ENCODE peak calls at places on chromosome 13, in ten cellular contexts. One of them, this sample, is unnamed.

GRCh38 chr13:109665781-109666249 is 120.6 kb downstream of the IRS2 start:
- DNase-seq in choroid plexus epithelial cell: no peak
- DNase-seq in foreskin fibroblast: no peak
- DNase-seq in effector CD4-positive, alpha-beta T cell: no peak
- DNase-seq in progenitor cell of endocrine pancreas: no peak
- DNase-seq in colonic mucosa: no peak
- DNase-seq in stimulated activated CD4-positive, alpha-beta T cell treated with anti-CD3 and anti-CD28 coated beads, Interleukin-12 subunit alpha, Interleukin-12 subunit beta, amount 100 ng/mL, for 24 hours: no peak
- DNase-seq in heart left ventricle: no peak
- DNase-seq in naive B cell: no peak
- DNase-seq in upper lobe of right lung: no peak
- DNase-seq in this sample: no peak

GRCh38 chr13:80889829-80890228 is 548.9 kb upstream of the SPRY2 start:
- DNase-seq in choroid plexus epithelial cell: no peak
- DNase-seq in foreskin fibroblast: no peak
- DNase-seq in effector CD4-positive, alpha-beta T cell: no peak
- DNase-seq in progenitor cell of endocrine pancreas: no peak
- DNase-seq in colonic mucosa: no peak
- DNase-seq in stimulated activated CD4-positive, alpha-beta T cell treated with anti-CD3 and anti-CD28 coated beads, Interleukin-12 subunit alpha, Interleukin-12 subunit beta, amount 100 ng/mL, for 24 hours: no peak
- DNase-seq in heart left ventricle: no peak
- DNase-seq in naive B cell: no peak
- DNase-seq in upper lobe of right lung: no peak
- DNase-seq in this sample: no peak

GRCh38 chr13:26679945-26680516 is 80.6 kb downstream of the GPR12 start:
- DNase-seq in choroid plexus epithelial cell: peak; percentile 76
- DNase-seq in foreskin fibroblast: peak; percentile 46
- DNase-seq in effector CD4-positive, alpha-beta T cell: no peak
- DNase-seq in progenitor cell of endocrine pancreas: no peak
- DNase-seq in colonic mucosa: no peak
- DNase-seq in stimulated activated CD4-positive, alpha-beta T cell treated with anti-CD3 and anti-CD28 coated beads, Interleukin-12 subunit alpha, Interleukin-12 subunit beta, amount 100 ng/mL, for 24 hours: no peak
- DNase-seq in heart left ventricle: no peak
- DNase-seq in naive B cell: no peak
- DNase-seq in upper lobe of right lung: no peak
- DNase-seq in this sample: no peak

GRCh38 chr13:64158910-64159309 is 2743.3 kb upstream of the PCDH20 start:
- DNase-seq in choroid plexus epithelial cell: peak; percentile 74
- DNase-seq in foreskin fibroblast: peak; percentile 45
- DNase-seq in effector CD4-positive, alpha-beta T cell: no peak
- DNase-seq in progenitor cell of endocrine pancreas: no peak
- DNase-seq in colonic mucosa: no peak
- DNase-seq in stimulated activated CD4-positive, alpha-beta T cell treated with anti-CD3 and anti-CD28 coated beads, Interleukin-12 subunit alpha, Interleukin-12 subunit beta, amount 100 ng/mL, for 24 hours: no peak
- DNase-seq in heart left ventricle: no peak
- DNase-seq in naive B cell: no peak
- DNase-seq in upper lobe of right lung: no peak
- DNase-seq in this sample: peak; percentile 60

GRCh38 chr13:102814025-102814607 is 15.2 kb downstream of the BIVM start:
- DNase-seq in choroid plexus epithelial cell: no peak
- DNase-seq in foreskin fibroblast: no peak
- DNase-seq in effector CD4-positive, alpha-beta T cell: no peak
- DNase-seq in progenitor cell of endocrine pancreas: no peak
- DNase-seq in colonic mucosa: no peak
- DNase-seq in stimulated activated CD4-positive, alpha-beta T cell treated with anti-CD3 and anti-CD28 coated beads, Interleukin-12 subunit alpha, Interleukin-12 subunit beta, amount 100 ng/mL, for 24 hours: no peak
- DNase-seq in heart left ventricle: no peak
- DNase-seq in naive B cell: no peak
- DNase-seq in upper lobe of right lung: no peak
- DNase-seq in this sample: no peak

GRCh38 chr13:35460061-35460460 is 16.4 kb downstream of the MAB21L1 start:
- DNase-seq in choroid plexus epithelial cell: no peak
- DNase-seq in foreskin fibroblast: peak; percentile 69
- DNase-seq in effector CD4-positive, alpha-beta T cell: no peak
- DNase-seq in progenitor cell of endocrine pancreas: no peak
- DNase-seq in colonic mucosa: no peak
- DNase-seq in stimulated activated CD4-positive, alpha-beta T cell treated with anti-CD3 and anti-CD28 coated beads, Interleukin-12 subunit alpha, Interleukin-12 subunit beta, amount 100 ng/mL, for 24 hours: no peak
- DNase-seq in heart left ventricle: no peak
- DNase-seq in naive B cell: no peak
- DNase-seq in upper lobe of right lung: no peak
- DNase-seq in this sample: no peak

GRCh38 chr13:113928701-113929627 is 44.9 kb downstream of the C13orf46 start:
- DNase-seq in choroid plexus epithelial cell: peak; percentile 60
- DNase-seq in foreskin fibroblast: peak; percentile 95
- DNase-seq in effector CD4-positive, alpha-beta T cell: no peak
- DNase-seq in progenitor cell of endocrine pancreas: no peak
- DNase-seq in colonic mucosa: no peak
- DNase-seq in stimulated activated CD4-positive, alpha-beta T cell treated with anti-CD3 and anti-CD28 coated beads, Interleukin-12 subunit alpha, Interleukin-12 subunit beta, amount 100 ng/mL, for 24 hours: no peak
- DNase-seq in heart left ventricle: peak; percentile 88
- DNase-seq in naive B cell: no peak
- DNase-seq in upper lobe of right lung: peak; percentile 66
- DNase-seq in this sample: peak; percentile 84

GRCh38 chr13:85241045-85241444 is 558.2 kb downstream of the SLITRK6 start:
- DNase-seq in choroid plexus epithelial cell: peak; percentile 50
- DNase-seq in foreskin fibroblast: peak; percentile 60
- DNase-seq in effector CD4-positive, alpha-beta T cell: no peak
- DNase-seq in progenitor cell of endocrine pancreas: no peak
- DNase-seq in colonic mucosa: no peak
- DNase-seq in stimulated activated CD4-positive, alpha-beta T cell treated with anti-CD3 and anti-CD28 coated beads, Interleukin-12 subunit alpha, Interleukin-12 subunit beta, amount 100 ng/mL, for 24 hours: no peak
- DNase-seq in heart left ventricle: no peak
- DNase-seq in naive B cell: no peak
- DNase-seq in upper lobe of right lung: no peak
- DNase-seq in this sample: peak; percentile 5

GRCh38 chr13:108185218-108185617 is 30.1 kb downstream of the LIG4 start:
- DNase-seq in choroid plexus epithelial cell: no peak
- DNase-seq in foreskin fibroblast: no peak
- DNase-seq in effector CD4-positive, alpha-beta T cell: no peak
- DNase-seq in progenitor cell of endocrine pancreas: no peak
- DNase-seq in colonic mucosa: no peak
- DNase-seq in stimulated activated CD4-positive, alpha-beta T cell treated with anti-CD3 and anti-CD28 coated beads, Interleukin-12 subunit alpha, Interleukin-12 subunit beta, amount 100 ng/mL, for 24 hours: no peak
- DNase-seq in heart left ventricle: no peak
- DNase-seq in naive B cell: peak; percentile 56
- DNase-seq in upper lobe of right lung: no peak
- DNase-seq in this sample: no peak

GRCh38 chr13:52784591-52785340 is 45.1 kb upstream of the CNMD start:
- DNase-seq in choroid plexus epithelial cell: no peak
- DNase-seq in foreskin fibroblast: no peak
- DNase-seq in effector CD4-positive, alpha-beta T cell: no peak
- DNase-seq in progenitor cell of endocrine pancreas: no peak
- DNase-seq in colonic mucosa: no peak
- DNase-seq in stimulated activated CD4-positive, alpha-beta T cell treated with anti-CD3 and anti-CD28 coated beads, Interleukin-12 subunit alpha, Interleukin-12 subunit beta, amount 100 ng/mL, for 24 hours: no peak
- DNase-seq in heart left ventricle: no peak
- DNase-seq in naive B cell: no peak
- DNase-seq in upper lobe of right lung: no peak
- DNase-seq in this sample: no peak

GRCh38 chr13:49858183-49858856 is 65.8 kb upstream of the KPNA3 start:
- DNase-seq in choroid plexus epithelial cell: peak; percentile 98
- DNase-seq in foreskin fibroblast: peak; percentile 97
- DNase-seq in effector CD4-positive, alpha-beta T cell: no peak
- DNase-seq in progenitor cell of endocrine pancreas: no peak
- DNase-seq in colonic mucosa: no peak
- DNase-seq in stimulated activated CD4-positive, alpha-beta T cell treated with anti-CD3 and anti-CD28 coated beads, Interleukin-12 subunit alpha, Interleukin-12 subunit beta, amount 100 ng/mL, for 24 hours: no peak
- DNase-seq in heart left ventricle: no peak
- DNase-seq in naive B cell: no peak
- DNase-seq in upper lobe of right lung: no peak
- DNase-seq in this sample: peak; percentile 94

GRCh38 chr13:23212621-23213020 is 31.8 kb downstream of the SGCG start:
- DNase-seq in choroid plexus epithelial cell: peak; percentile 44
- DNase-seq in foreskin fibroblast: no peak
- DNase-seq in effector CD4-positive, alpha-beta T cell: no peak
- DNase-seq in progenitor cell of endocrine pancreas: no peak
- DNase-seq in colonic mucosa: no peak
- DNase-seq in stimulated activated CD4-positive, alpha-beta T cell treated with anti-CD3 and anti-CD28 coated beads, Interleukin-12 subunit alpha, Interleukin-12 subunit beta, amount 100 ng/mL, for 24 hours: no peak
- DNase-seq in heart left ventricle: no peak
- DNase-seq in naive B cell: no peak
- DNase-seq in upper lobe of right lung: no peak
- DNase-seq in this sample: no peak

GRCh38 chr13:50129923-50130685 is 114.9 kb downstream of the KCNRG start:
- DNase-seq in choroid plexus epithelial cell: peak; percentile 5
- DNase-seq in foreskin fibroblast: peak; percentile 65
- DNase-seq in effector CD4-positive, alpha-beta T cell: peak; percentile 26
- DNase-seq in progenitor cell of endocrine pancreas: no peak
- DNase-seq in colonic mucosa: peak; percentile 29
- DNase-seq in stimulated activated CD4-positive, alpha-beta T cell treated with anti-CD3 and anti-CD28 coated beads, Interleukin-12 subunit alpha, Interleukin-12 subunit beta, amount 100 ng/mL, for 24 hours: no peak
- DNase-seq in heart left ventricle: peak; percentile 45
- DNase-seq in naive B cell: peak; percentile 33
- DNase-seq in upper lobe of right lung: peak; percentile 71
- DNase-seq in this sample: no peak

GRCh38 chr13:36850790-36851438 is 31.9 kb downstream of the RFXAP start:
- DNase-seq in choroid plexus epithelial cell: peak; percentile 3
- DNase-seq in foreskin fibroblast: no peak
- DNase-seq in effector CD4-positive, alpha-beta T cell: no peak
- DNase-seq in progenitor cell of endocrine pancreas: no peak
- DNase-seq in colonic mucosa: peak; percentile 29
- DNase-seq in stimulated activated CD4-positive, alpha-beta T cell treated with anti-CD3 and anti-CD28 coated beads, Interleukin-12 subunit alpha, Interleukin-12 subunit beta, amount 100 ng/mL, for 24 hours: no peak
- DNase-seq in heart left ventricle: no peak
- DNase-seq in naive B cell: no peak
- DNase-seq in upper lobe of right lung: no peak
- DNase-seq in this sample: no peak

GRCh38 chr13:110030394-110030928 is 244.1 kb upstream of the IRS2 start:
- DNase-seq in choroid plexus epithelial cell: no peak
- DNase-seq in foreskin fibroblast: no peak
- DNase-seq in effector CD4-positive, alpha-beta T cell: no peak
- DNase-seq in progenitor cell of endocrine pancreas: no peak
- DNase-seq in colonic mucosa: no peak
- DNase-seq in stimulated activated CD4-positive, alpha-beta T cell treated with anti-CD3 and anti-CD28 coated beads, Interleukin-12 subunit alpha, Interleukin-12 subunit beta, amount 100 ng/mL, for 24 hours: no peak
- DNase-seq in heart left ventricle: no peak
- DNase-seq in naive B cell: no peak
- DNase-seq in upper lobe of right lung: no peak
- DNase-seq in this sample: no peak

GRCh38 chr13:21639604-21640003 is 31.3 kb upstream of the FGF9 start:
- DNase-seq in choroid plexus epithelial cell: no peak
- DNase-seq in foreskin fibroblast: no peak
- DNase-seq in effector CD4-positive, alpha-beta T cell: no peak
- DNase-seq in progenitor cell of endocrine pancreas: no peak
- DNase-seq in colonic mucosa: no peak
- DNase-seq in stimulated activated CD4-positive, alpha-beta T cell treated with anti-CD3 and anti-CD28 coated beads, Interleukin-12 subunit alpha, Interleukin-12 subunit beta, amount 100 ng/mL, for 24 hours: no peak
- DNase-seq in heart left ventricle: no peak
- DNase-seq in naive B cell: no peak
- DNase-seq in upper lobe of right lung: no peak
- DNase-seq in this sample: no peak

GRCh38 chr13:38013676-38014075 is 144.1 kb upstream of the TRPC4 start:
- DNase-seq in choroid plexus epithelial cell: no peak
- DNase-seq in foreskin fibroblast: no peak
- DNase-seq in effector CD4-positive, alpha-beta T cell: no peak
- DNase-seq in progenitor cell of endocrine pancreas: no peak
- DNase-seq in colonic mucosa: no peak
- DNase-seq in stimulated activated CD4-positive, alpha-beta T cell treated with anti-CD3 and anti-CD28 coated beads, Interleukin-12 subunit alpha, Interleukin-12 subunit beta, amount 100 ng/mL, for 24 hours: no peak
- DNase-seq in heart left ventricle: no peak
- DNase-seq in naive B cell: no peak
- DNase-seq in upper lobe of right lung: no peak
- DNase-seq in this sample: no peak

GRCh38 chr13:40922437-40923040 is 96.6 kb downstream of the ELF1 start:
- DNase-seq in choroid plexus epithelial cell: peak; percentile 12
- DNase-seq in foreskin fibroblast: no peak
- DNase-seq in effector CD4-positive, alpha-beta T cell: no peak
- DNase-seq in progenitor cell of endocrine pancreas: no peak
- DNase-seq in colonic mucosa: peak; percentile 91
- DNase-seq in stimulated activated CD4-positive, alpha-beta T cell treated with anti-CD3 and anti-CD28 coated beads, Interleukin-12 subunit alpha, Interleukin-12 subunit beta, amount 100 ng/mL, for 24 hours: no peak
- DNase-seq in heart left ventricle: no peak
- DNase-seq in naive B cell: no peak
- DNase-seq in upper lobe of right lung: peak; percentile 65
- DNase-seq in this sample: no peak

GRCh38 chr13:99335603-99336002 is 28.4 kb upstream of the GPR183 start:
- DNase-seq in choroid plexus epithelial cell: no peak
- DNase-seq in foreskin fibroblast: peak; percentile 25
- DNase-seq in effector CD4-positive, alpha-beta T cell: no peak
- DNase-seq in progenitor cell of endocrine pancreas: no peak
- DNase-seq in colonic mucosa: no peak
- DNase-seq in stimulated activated CD4-positive, alpha-beta T cell treated with anti-CD3 and anti-CD28 coated beads, Interleukin-12 subunit alpha, Interleukin-12 subunit beta, amount 100 ng/mL, for 24 hours: no peak
- DNase-seq in heart left ventricle: no peak
- DNase-seq in naive B cell: no peak
- DNase-seq in upper lobe of right lung: no peak
- DNase-seq in this sample: no peak

GRCh38 chr13:94415484-94415883 is 64.0 kb downstream of the DCT start:
- DNase-seq in choroid plexus epithelial cell: no peak
- DNase-seq in foreskin fibroblast: no peak
- DNase-seq in effector CD4-positive, alpha-beta T cell: no peak
- DNase-seq in progenitor cell of endocrine pancreas: no peak
- DNase-seq in colonic mucosa: no peak
- DNase-seq in stimulated activated CD4-positive, alpha-beta T cell treated with anti-CD3 and anti-CD28 coated beads, Interleukin-12 subunit alpha, Interleukin-12 subunit beta, amount 100 ng/mL, for 24 hours: no peak
- DNase-seq in heart left ventricle: no peak
- DNase-seq in naive B cell: no peak
- DNase-seq in upper lobe of right lung: no peak
- DNase-seq in this sample: no peak

GRCh38 chr13:104385409-104385808 is 1319.2 kb upstream of the SLC10A2 start:
- DNase-seq in choroid plexus epithelial cell: peak; percentile 77
- DNase-seq in foreskin fibroblast: peak; percentile 34
- DNase-seq in effector CD4-positive, alpha-beta T cell: no peak
- DNase-seq in progenitor cell of endocrine pancreas: no peak
- DNase-seq in colonic mucosa: no peak
- DNase-seq in stimulated activated CD4-positive, alpha-beta T cell treated with anti-CD3 and anti-CD28 coated beads, Interleukin-12 subunit alpha, Interleukin-12 subunit beta, amount 100 ng/mL, for 24 hours: no peak
- DNase-seq in heart left ventricle: no peak
- DNase-seq in naive B cell: no peak
- DNase-seq in upper lobe of right lung: no peak
- DNase-seq in this sample: no peak

GRCh38 chr13:36224730-36225129 is 10.4 kb upstream of the SOHLH2 start:
- DNase-seq in choroid plexus epithelial cell: no peak
- DNase-seq in foreskin fibroblast: no peak
- DNase-seq in effector CD4-positive, alpha-beta T cell: no peak
- DNase-seq in progenitor cell of endocrine pancreas: no peak
- DNase-seq in colonic mucosa: no peak
- DNase-seq in stimulated activated CD4-positive, alpha-beta T cell treated with anti-CD3 and anti-CD28 coated beads, Interleukin-12 subunit alpha, Interleukin-12 subunit beta, amount 100 ng/mL, for 24 hours: no peak
- DNase-seq in heart left ventricle: no peak
- DNase-seq in naive B cell: no peak
- DNase-seq in upper lobe of right lung: no peak
- DNase-seq in this sample: no peak

GRCh38 chr13:75217949-75218348 is 264.0 kb downstream of the TBC1D4 start:
- DNase-seq in choroid plexus epithelial cell: peak; percentile 69
- DNase-seq in foreskin fibroblast: peak; percentile 42
- DNase-seq in effector CD4-positive, alpha-beta T cell: no peak
- DNase-seq in progenitor cell of endocrine pancreas: no peak
- DNase-seq in colonic mucosa: no peak
- DNase-seq in stimulated activated CD4-positive, alpha-beta T cell treated with anti-CD3 and anti-CD28 coated beads, Interleukin-12 subunit alpha, Interleukin-12 subunit beta, amount 100 ng/mL, for 24 hours: no peak
- DNase-seq in heart left ventricle: no peak
- DNase-seq in naive B cell: no peak
- DNase-seq in upper lobe of right lung: no peak
- DNase-seq in this sample: peak; percentile 41

GRCh38 chr13:49214917-49215376 is 5.2 kb upstream of the MLNR start:
- DNase-seq in choroid plexus epithelial cell: peak; percentile 22
- DNase-seq in foreskin fibroblast: peak; percentile 45
- DNase-seq in effector CD4-positive, alpha-beta T cell: no peak
- DNase-seq in progenitor cell of endocrine pancreas: no peak
- DNase-seq in colonic mucosa: peak; percentile 67
- DNase-seq in stimulated activated CD4-positive, alpha-beta T cell treated with anti-CD3 and anti-CD28 coated beads, Interleukin-12 subunit alpha, Interleukin-12 subunit beta, amount 100 ng/mL, for 24 hours: no peak
- DNase-seq in heart left ventricle: peak; percentile 38
- DNase-seq in naive B cell: peak; percentile 27
- DNase-seq in upper lobe of right lung: peak; percentile 71
- DNase-seq in this sample: no peak

GRCh38 chr13:97856001-97856675 is 97.3 kb upstream of the IPO5 start:
- DNase-seq in choroid plexus epithelial cell: peak; percentile 82
- DNase-seq in foreskin fibroblast: peak; percentile 70
- DNase-seq in effector CD4-positive, alpha-beta T cell: no peak
- DNase-seq in progenitor cell of endocrine pancreas: no peak
- DNase-seq in colonic mucosa: peak; percentile 27
- DNase-seq in stimulated activated CD4-positive, alpha-beta T cell treated with anti-CD3 and anti-CD28 coated beads, Interleukin-12 subunit alpha, Interleukin-12 subunit beta, amount 100 ng/mL, for 24 hours: no peak
- DNase-seq in heart left ventricle: peak; percentile 27
- DNase-seq in naive B cell: no peak
- DNase-seq in upper lobe of right lung: peak; percentile 67
- DNase-seq in this sample: no peak

GRCh38 chr13:58852076-58852475 is 1220.5 kb downstream of the PCDH17 start:
- DNase-seq in choroid plexus epithelial cell: peak; percentile 2
- DNase-seq in foreskin fibroblast: peak; percentile 1
- DNase-seq in effector CD4-positive, alpha-beta T cell: no peak
- DNase-seq in progenitor cell of endocrine pancreas: no peak
- DNase-seq in colonic mucosa: no peak
- DNase-seq in stimulated activated CD4-positive, alpha-beta T cell treated with anti-CD3 and anti-CD28 coated beads, Interleukin-12 subunit alpha, Interleukin-12 subunit beta, amount 100 ng/mL, for 24 hours: no peak
- DNase-seq in heart left ventricle: no peak
- DNase-seq in naive B cell: no peak
- DNase-seq in upper lobe of right lung: no peak
- DNase-seq in this sample: no peak

GRCh38 chr13:99289674-99290337 is 17.4 kb downstream of the GPR183 start:
- DNase-seq in choroid plexus epithelial cell: no peak
- DNase-seq in foreskin fibroblast: no peak
- DNase-seq in effector CD4-positive, alpha-beta T cell: peak; percentile 30
- DNase-seq in progenitor cell of endocrine pancreas: no peak
- DNase-seq in colonic mucosa: no peak
- DNase-seq in stimulated activated CD4-positive, alpha-beta T cell treated with anti-CD3 and anti-CD28 coated beads, Interleukin-12 subunit alpha, Interleukin-12 subunit beta, amount 100 ng/mL, for 24 hours: no peak
- DNase-seq in heart left ventricle: no peak
- DNase-seq in naive B cell: no peak
- DNase-seq in upper lobe of right lung: no peak
- DNase-seq in this sample: no peak

GRCh38 chr13:73794755-73795154 is 339.4 kb downstream of the KLF12 start:
- DNase-seq in choroid plexus epithelial cell: no peak
- DNase-seq in foreskin fibroblast: no peak
- DNase-seq in effector CD4-positive, alpha-beta T cell: no peak
- DNase-seq in progenitor cell of endocrine pancreas: no peak
- DNase-seq in colonic mucosa: no peak
- DNase-seq in stimulated activated CD4-positive, alpha-beta T cell treated with anti-CD3 and anti-CD28 coated beads, Interleukin-12 subunit alpha, Interleukin-12 subunit beta, amount 100 ng/mL, for 24 hours: no peak
- DNase-seq in heart left ventricle: no peak
- DNase-seq in naive B cell: no peak
- DNase-seq in upper lobe of right lung: no peak
- DNase-seq in this sample: no peak

This sample was measured in HFFc6.